ENCODE peak calls at places on chromosome 18, in nine cellular contexts. One of them, this sample, is unnamed.

GRCh38 chr18:63063171-63063570 is 256.4 kb downstream of the BCL2 start:
- DNase-seq in HCT116: no peak
- DNase-seq in OCI-LY7: no peak
- DNase-seq in neural progenitor cell: no peak
- DNase-seq in GM23248: peak
- DNase-seq in PC-3: peak
- DNase-seq in MM.1S: no peak
- DNase-seq in GM23338: peak
- DNase-seq in SK-N-SH: no peak
- DNase-seq in this sample: no peak

GRCh38 chr18:25210622-25211021 is 141.3 kb downstream of the ZNF521 start:
- DNase-seq in SK-N-SH: no peak
- DNase-seq in neural progenitor cell: no peak
- DNase-seq in HCT116: no peak
- DNase-seq in MM.1S: no peak
- DNase-seq in PC-3: no peak
- DNase-seq in OCI-LY7: no peak
- DNase-seq in GM23338: no peak
- DNase-seq in GM23248: no peak
- DNase-seq in this sample: no peak

GRCh38 chr18:10113156-10114022 is 199.6 kb downstream of the VAPA start:
- DNase-seq in GM23338: no peak
- DNase-seq in GM23248: no peak
- DNase-seq in PC-3: no peak
- DNase-seq in HCT116: no peak
- DNase-seq in SK-N-SH: no peak
- DNase-seq in neural progenitor cell: no peak
- DNase-seq in OCI-LY7: no peak
- DNase-seq in MM.1S: no peak
- DNase-seq in this sample: no peak

GRCh38 chr18:46174317-46175039 is 70.3 kb downstream of the HAUS1 start:
- DNase-seq in PC-3: no peak
- DNase-seq in neural progenitor cell: peak
- DNase-seq in OCI-LY7: peak
- DNase-seq in MM.1S: peak
- DNase-seq in GM23248: peak
- DNase-seq in GM23338: peak
- DNase-seq in SK-N-SH: peak
- DNase-seq in HCT116: no peak
- DNase-seq in this sample: peak

GRCh38 chr18:56873441-56874140 is 222.4 kb downstream of the WDR7 start:
- DNase-seq in GM23338: peak
- DNase-seq in OCI-LY7: peak
- DNase-seq in HCT116: no peak
- DNase-seq in PC-3: no peak
- DNase-seq in MM.1S: peak
- DNase-seq in SK-N-SH: no peak
- DNase-seq in GM23248: no peak
- DNase-seq in neural progenitor cell: peak
- DNase-seq in this sample: peak

GRCh38 chr18:25230658-25231326 is 121.2 kb downstream of the ZNF521 start:
- DNase-seq in PC-3: peak
- DNase-seq in GM23338: no peak
- DNase-seq in HCT116: no peak
- DNase-seq in SK-N-SH: no peak
- DNase-seq in neural progenitor cell: no peak
- DNase-seq in GM23248: peak
- DNase-seq in OCI-LY7: no peak
- DNase-seq in MM.1S: peak
- DNase-seq in this sample: peak

GRCh38 chr18:14577971-14578370 is 34.6 kb upstream of the POTEC start:
- DNase-seq in GM23248: no peak
- DNase-seq in SK-N-SH: no peak
- DNase-seq in OCI-LY7: no peak
- DNase-seq in neural progenitor cell: no peak
- DNase-seq in HCT116: no peak
- DNase-seq in MM.1S: no peak
- DNase-seq in GM23338: no peak
- DNase-seq in PC-3: peak
- DNase-seq in this sample: no peak

GRCh38 chr18:58996131-58996632 is 131.5 kb downstream of the ZNF532 start:
- DNase-seq in GM23338: no peak
- DNase-seq in HCT116: no peak
- DNase-seq in neural progenitor cell: no peak
- DNase-seq in GM23248: peak
- DNase-seq in PC-3: peak
- DNase-seq in MM.1S: no peak
- DNase-seq in OCI-LY7: no peak
- DNase-seq in SK-N-SH: no peak
- DNase-seq in this sample: peak

GRCh38 chr18:59056706-59057492 is 82.8 kb upstream of the SEC11C start:
- DNase-seq in neural progenitor cell: peak
- DNase-seq in MM.1S: peak
- DNase-seq in OCI-LY7: peak
- DNase-seq in SK-N-SH: peak
- DNase-seq in GM23338: peak
- DNase-seq in HCT116: peak
- DNase-seq in GM23248: peak
- DNase-seq in PC-3: peak
- DNase-seq in this sample: peak

GRCh38 chr18:59300676-59301285 is 17.7 kb downstream of the CPLX4 start:
- DNase-seq in HCT116: no peak
- DNase-seq in OCI-LY7: no peak
- DNase-seq in MM.1S: peak
- DNase-seq in neural progenitor cell: no peak
- DNase-seq in PC-3: peak
- DNase-seq in GM23338: no peak
- DNase-seq in SK-N-SH: no peak
- DNase-seq in GM23248: no peak
- DNase-seq in this sample: no peak

GRCh38 chr18:47149457-47150028 is 757 bp downstream of the HDHD2 start:
- DNase-seq in PC-3: no peak
- DNase-seq in GM23248: peak
- DNase-seq in GM23338: peak
- DNase-seq in HCT116: no peak
- DNase-seq in SK-N-SH: peak
- DNase-seq in OCI-LY7: no peak
- DNase-seq in MM.1S: no peak
- DNase-seq in neural progenitor cell: peak
- DNase-seq in this sample: peak

GRCh38 chr18:12749136-12749535 is 46.3 kb downstream of the PSMG2 start:
- DNase-seq in GM23338: no peak
- DNase-seq in OCI-LY7: no peak
- DNase-seq in GM23248: no peak
- DNase-seq in neural progenitor cell: no peak
- DNase-seq in HCT116: no peak
- DNase-seq in MM.1S: no peak
- DNase-seq in SK-N-SH: no peak
- DNase-seq in PC-3: no peak
- DNase-seq in this sample: no peak

GRCh38 chr18:26869640-26870039 is 4.1 kb upstream of the AQP4 start:
- DNase-seq in OCI-LY7: no peak
- DNase-seq in neural progenitor cell: no peak
- DNase-seq in HCT116: no peak
- DNase-seq in GM23248: no peak
- DNase-seq in MM.1S: no peak
- DNase-seq in PC-3: no peak
- DNase-seq in GM23338: no peak
- DNase-seq in SK-N-SH: no peak
- DNase-seq in this sample: no peak

GRCh38 chr18:26867471-26867870 is 2.0 kb upstream of the AQP4 start:
- DNase-seq in GM23248: no peak
- DNase-seq in MM.1S: no peak
- DNase-seq in neural progenitor cell: no peak
- DNase-seq in SK-N-SH: no peak
- DNase-seq in GM23338: no peak
- DNase-seq in PC-3: no peak
- DNase-seq in HCT116: no peak
- DNase-seq in OCI-LY7: no peak
- DNase-seq in this sample: no peak

GRCh38 chr18:26865557-26865956 is at the start of gene AQP4:
- DNase-seq in GM23248: no peak
- DNase-seq in SK-N-SH: no peak
- DNase-seq in OCI-LY7: no peak
- DNase-seq in GM23338: peak
- DNase-seq in PC-3: no peak
- DNase-seq in HCT116: no peak
- DNase-seq in neural progenitor cell: peak
- DNase-seq in MM.1S: no peak
- DNase-seq in this sample: no peak

GRCh38 chr18:26864658-26865057 is 849 bp downstream of the AQP4 start:
- DNase-seq in neural progenitor cell: no peak
- DNase-seq in MM.1S: no peak
- DNase-seq in GM23338: peak
- DNase-seq in PC-3: no peak
- DNase-seq in OCI-LY7: no peak
- DNase-seq in SK-N-SH: no peak
- DNase-seq in GM23248: no peak
- DNase-seq in HCT116: no peak
- DNase-seq in this sample: no peak

DNA sequence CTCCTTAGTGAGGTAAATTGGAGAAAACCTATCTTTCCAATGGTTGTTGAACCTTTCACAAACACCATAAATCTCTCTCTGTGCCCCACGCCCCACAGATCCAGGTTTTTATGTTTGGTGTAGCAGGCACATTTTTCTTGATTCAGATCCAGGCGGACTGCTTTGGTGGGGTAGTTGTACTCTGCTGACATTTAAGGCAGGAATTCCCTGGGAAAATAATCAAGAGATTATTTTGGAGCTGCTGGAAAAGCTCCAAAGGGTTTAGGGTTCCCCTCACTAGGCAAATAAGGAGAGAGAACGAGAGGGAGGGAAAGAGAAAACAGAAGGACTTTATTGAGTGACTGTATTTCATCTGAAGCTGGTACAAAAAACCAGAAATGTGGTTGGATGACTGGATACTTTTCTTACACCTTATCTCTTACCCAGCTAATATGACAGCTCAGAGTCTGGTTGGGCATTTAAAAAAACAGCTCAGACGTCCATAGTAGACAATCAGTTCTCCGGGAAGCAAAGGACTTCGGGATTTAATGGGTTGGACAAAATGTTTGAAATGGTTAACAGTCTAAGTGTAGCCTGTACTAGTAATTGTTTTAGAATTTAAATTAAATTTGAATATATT is 3.6 kb upstream of the AQP4 start:
- DNase-seq in MM.1S: no peak
- DNase-seq in OCI-LY7: no peak
- DNase-seq in PC-3: no peak
- DNase-seq in GM23248: no peak
- DNase-seq in SK-N-SH: no peak
- DNase-seq in HCT116: no peak
- DNase-seq in GM23338: no peak
- DNase-seq in neural progenitor cell: no peak
- DNase-seq in this sample: no peak
- H3K4me3 ChIP-seq in MM.1S: no peak
- H3K4me3 ChIP-seq in OCI-LY7: no peak
- H3K4me3 ChIP-seq in PC-3: no peak
- H3K4me3 ChIP-seq in GM23248: no peak
- H3K4me3 ChIP-seq in SK-N-SH: no peak
- H3K4me3 ChIP-seq in HCT116: no peak
- H3K4me3 ChIP-seq in GM23338: no peak
- H3K4me3 ChIP-seq in neural progenitor cell: no peak
- H3K4me3 ChIP-seq in this sample: no peak

GRCh38 chr18:48992791-48993555 is 42.2 kb upstream of the SMAD7 start:
- DNase-seq in GM23248: no peak
- DNase-seq in SK-N-SH: no peak
- DNase-seq in HCT116: no peak
- DNase-seq in GM23338: no peak
- DNase-seq in OCI-LY7: peak
- DNase-seq in MM.1S: no peak
- DNase-seq in PC-3: no peak
- DNase-seq in neural progenitor cell: no peak
- DNase-seq in this sample: peak
- H3K4me2 ChIP-seq in GM23248: no peak
- H3K4me2 ChIP-seq in SK-N-SH: no peak
- H3K4me2 ChIP-seq in HCT116: peak
- H3K4me2 ChIP-seq in GM23338: no peak
- H3K4me2 ChIP-seq in OCI-LY7: peak
- H3K4me2 ChIP-seq in MM.1S: no peak
- H3K4me2 ChIP-seq in PC-3: no peak
- H3K4me2 ChIP-seq in neural progenitor cell: no peak
- H3K4me2 ChIP-seq in this sample: no peak

DNA sequence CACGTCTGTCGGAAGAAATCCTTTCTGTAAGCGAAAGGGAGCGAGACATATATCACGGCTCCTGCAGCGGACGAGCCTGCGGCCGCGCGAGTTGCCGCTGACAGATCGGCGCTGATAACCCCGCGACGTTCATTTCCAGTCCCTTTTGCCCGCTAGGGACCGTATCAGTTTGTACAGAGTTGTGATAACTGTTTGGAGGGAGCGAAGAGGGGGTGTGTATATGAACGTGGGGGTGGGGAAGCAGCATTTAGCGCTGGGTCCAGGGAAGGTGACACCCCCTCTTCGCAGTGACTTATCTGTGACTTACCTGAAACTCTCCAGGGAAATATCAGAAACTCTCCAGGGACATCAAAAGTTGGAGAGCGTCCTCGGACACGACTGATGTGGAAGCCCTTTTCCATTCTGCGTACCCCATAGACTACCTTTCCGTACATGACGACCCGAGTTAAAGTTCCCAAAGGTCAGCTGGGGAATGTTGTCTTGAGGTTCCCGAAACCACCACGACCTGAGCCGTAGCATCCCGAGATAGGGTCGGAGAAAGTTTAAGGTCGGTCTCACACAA is 948 bp upstream of the GATA6 start:
- DNase-seq in HCT116: no peak
- DNase-seq in SK-N-SH: peak
- DNase-seq in PC-3: peak
- DNase-seq in OCI-LY7: no peak
- DNase-seq in MM.1S: no peak
- DNase-seq in GM23248: no peak
- DNase-seq in GM23338: peak
- DNase-seq in neural progenitor cell: peak
- DNase-seq in this sample: peak
- TF ChIP-seq EZH2phosphoT487 in HCT116: no peak
- TF ChIP-seq EZH2phosphoT487 in SK-N-SH: no peak
- TF ChIP-seq EZH2phosphoT487 in PC-3: no peak
- TF ChIP-seq EZH2phosphoT487 in OCI-LY7: no peak
- TF ChIP-seq EZH2phosphoT487 in MM.1S: no peak
- TF ChIP-seq EZH2phosphoT487 in GM23248: peak
- TF ChIP-seq EZH2phosphoT487 in GM23338: no peak
- TF ChIP-seq EZH2phosphoT487 in neural progenitor cell: peak
- TF ChIP-seq EZH2phosphoT487 in this sample: peak

DNA sequence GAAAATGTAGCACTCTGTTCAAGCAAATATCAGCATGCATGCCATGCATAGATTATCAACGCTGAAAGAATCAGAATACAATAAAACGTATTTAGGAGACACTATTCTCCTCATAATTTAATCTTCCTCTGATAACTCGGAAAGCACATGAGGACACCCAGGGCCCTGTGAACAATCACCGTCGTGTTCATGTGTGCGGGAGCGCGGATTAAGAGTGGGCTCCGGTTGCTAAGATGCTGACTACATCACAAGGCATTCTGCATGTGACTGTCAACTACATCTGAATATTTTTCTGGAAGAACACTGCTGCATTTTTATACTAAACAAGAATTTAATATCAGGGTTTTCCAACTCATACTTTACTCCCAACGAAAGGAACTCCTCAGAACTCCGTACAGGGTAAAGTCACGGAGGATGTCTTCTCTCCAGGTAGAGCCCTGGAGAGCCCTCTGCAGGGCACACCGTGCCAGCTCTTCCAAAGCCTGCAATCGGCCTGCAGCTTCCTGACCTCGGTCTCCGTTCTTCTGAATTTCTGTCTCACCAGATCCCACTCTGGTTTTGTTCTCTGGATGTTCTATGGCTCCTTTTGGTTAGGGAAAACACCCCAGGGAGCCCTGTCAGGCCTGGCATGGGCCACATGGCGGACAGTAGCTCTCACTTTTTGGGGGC is 59.6 kb downstream of the ZNF516 start:
- DNase-seq in GM23338: peak
- DNase-seq in PC-3: no peak
- DNase-seq in GM23248: no peak
- DNase-seq in neural progenitor cell: no peak
- DNase-seq in SK-N-SH: no peak
- DNase-seq in MM.1S: no peak
- DNase-seq in HCT116: no peak
- DNase-seq in OCI-LY7: no peak
- DNase-seq in this sample: no peak
- H3K4me3 ChIP-seq in GM23338: no peak
- H3K4me3 ChIP-seq in PC-3: no peak
- H3K4me3 ChIP-seq in GM23248: no peak
- H3K4me3 ChIP-seq in neural progenitor cell: no peak
- H3K4me3 ChIP-seq in SK-N-SH: no peak
- H3K4me3 ChIP-seq in MM.1S: no peak
- H3K4me3 ChIP-seq in HCT116: no peak
- H3K4me3 ChIP-seq in OCI-LY7: no peak
- H3K4me3 ChIP-seq in this sample: no peak

This sample was measured in hepatocyte.